ENCODE peak calls at places on chromosomes 4 and X, in nine cellular contexts. P is keratinocyte, C is glutamatergic neuron, G is GM12864, L is HCEC 1CT, A is G401, B is activated T-cell treated with anti-CD3 and anti-CD28 coated beads for 1 hour, S is T follicular helper cell, W is ELF-1. Q is an unnamed sample.

GRCh38 chr4:59772740-59773139 is 1427.4 kb upstream of the ADGRL3 start:
- DNase-seq in W (no peak), S (no peak), G (no peak), L (no peak), A (no peak), C (no peak), B (no peak), P (no peak), Q (no peak)

GRCh38 chrX:129701624-129702069 is 37.1 kb upstream of the XPNPEP2 start:
- DNase-seq in G (no peak), L (no peak), B (no peak), W (no peak), A (peak), C (no peak), P (no peak), S (no peak), Q (no peak)

GRCh38 chrX:119757979-119758681 is at the start of gene SOWAHD:
- DNase-seq in P (no peak), G (no peak), S (peak), A (no peak), B (no peak), L (no peak), C (peak), W (peak), Q (peak)

GRCh38 chrX:130523460-130524394 is 121.9 kb downstream of the RBMX2 start:
- DNase-seq in L (no peak), C (no peak), S (no peak), G (no peak), P (no peak), W (peak), A (peak), B (no peak), Q (peak)

GRCh38 chr4:41882622-41883347 is 52.4 kb upstream of the TMEM33 start:
- DNase-seq in B (peak), L (peak), C (peak), P (no peak), S (peak), A (peak), W (peak), G (no peak), Q (peak)

GRCh38 chrX:74670028-74670427 is 55.6 kb upstream of the RLIM start:
- DNase-seq in B (no peak), P (no peak), C (no peak), G (no peak), S (no peak), W (no peak), A (no peak), L (no peak), Q (no peak)

GRCh38 chr4:188336891-188337290 is 197.7 kb downstream of the TRIML1 start:
- DNase-seq in G (no peak), L (no peak), W (no peak), P (no peak), S (no peak), B (no peak), C (no peak), A (no peak), Q (no peak)

GRCh38 chr4:130233377-130234047 is 1137.6 kb downstream of the C4orf33 start:
- DNase-seq in A (no peak), C (no peak), B (no peak), L (peak), W (no peak), P (no peak), S (no peak), G (no peak), Q (no peak)

GRCh38 chr4:130080872-130081451 is 985.0 kb downstream of the C4orf33 start:
- DNase-seq in P (no peak), W (no peak), S (no peak), A (no peak), B (no peak), C (no peak), G (no peak), L (peak), Q (peak)

GRCh38 chrX:115233497-115234219 is at the start of gene LRCH2:
- DNase-seq in A (peak), G (no peak), P (no peak), C (peak), S (no peak), W (peak), B (no peak), L (no peak), Q (peak)

GRCh38 chr4:1045193-1045594 is 33.8 kb downstream of the FGFRL1 start:
- DNase-seq in A (no peak), G (no peak), S (no peak), C (no peak), B (no peak), P (no peak), L (no peak), W (no peak), Q (no peak)

GRCh38 chrX:101427954-101428353 is 19.9 kb downstream of the HNRNPH2 start:
- DNase-seq in C (no peak), G (no peak), B (no peak), A (no peak), S (no peak), L (no peak), P (no peak), W (no peak), Q (no peak)

GRCh38 chr4:5711479-5712184 is 631 bp downstream of the EVC start:
- DNase-seq in P (no peak), A (no peak), W (peak), L (peak), G (no peak), C (peak), B (no peak), S (no peak), Q (peak)

GRCh38 chr4:99947190-99947578 is 766 bp upstream of the DNAJB14 start:
- DNase-seq in B (no peak), W (no peak), S (no peak), L (no peak), P (no peak), C (no peak), G (no peak), A (no peak), Q (peak)

GRCh38 chr4:113157086-113157857 is 107.8 kb downstream of the ANK2 start:
- DNase-seq in C (no peak), A (no peak), L (peak), P (no peak), B (no peak), G (no peak), W (no peak), S (no peak), Q (peak)

GRCh38 chr4:20433101-20433705 is 181.5 kb downstream of the SLIT2 start:
- DNase-seq in S (no peak), G (no peak), C (no peak), W (no peak), A (no peak), L (no peak), B (no peak), P (no peak), Q (no peak)

GRCh38 chr4:110533940-110534339 is 58.0 kb downstream of the ENPEP start:
- DNase-seq in S (no peak), C (no peak), A (no peak), L (peak), B (no peak), W (peak), G (no peak), P (peak), Q (peak)

GRCh38 chrX:2513120-2513664 is 12.4 kb upstream of the DHRSX start:
- DNase-seq in C (no peak), W (peak), S (no peak), A (no peak), G (no peak), P (no peak), L (no peak), B (no peak), Q (peak)

GRCh38 chr4:124940387-124940786 is 227.9 kb upstream of the ANKRD50 start:
- DNase-seq in G (no peak), S (no peak), A (no peak), W (no peak), P (peak), B (no peak), C (no peak), L (peak), Q (no peak)

GRCh38 chr4:67437974-67438713 is 107.2 kb downstream of the CENPC start:
- DNase-seq in B (no peak), C (no peak), W (no peak), P (no peak), S (no peak), G (no peak), A (no peak), L (peak), Q (no peak)

GRCh38 chr4:56626963-56627362 is 54.1 kb downstream of the HOPX start:
- DNase-seq in S (no peak), C (no peak), P (no peak), W (no peak), G (no peak), L (no peak), B (no peak), A (no peak), Q (no peak)

GRCh38 chr4:185847352-185848078 is 35.5 kb upstream of the SORBS2 start:
- DNase-seq in G (no peak), P (peak), C (no peak), W (peak), L (peak), B (no peak), A (no peak), S (no peak), Q (peak)

GRCh38 chr4:115514675-115515074 is 401.3 kb upstream of the NDST4 start:
- DNase-seq in S (no peak), P (no peak), B (no peak), C (no peak), L (no peak), G (no peak), A (no peak), W (no peak), Q (no peak)

GRCh38 chr4:8251110-8251883 is 18.3 kb upstream of the HTRA3 start:
- DNase-seq in S (no peak), G (no peak), P (no peak), A (no peak), B (no peak), W (no peak), C (no peak), L (no peak), Q (no peak)

GRCh38 chr4:41631538-41631937 is 93.6 kb downstream of the LIMCH1 start:
- DNase-seq in S (no peak), L (no peak), B (no peak), G (no peak), P (no peak), A (no peak), C (no peak), W (no peak), Q (no peak)

GRCh38 chr4:7807351-7807921 is 132.2 kb downstream of the AFAP1 start:
- DNase-seq in G (no peak), L (no peak), C (no peak), A (no peak), P (no peak), S (no peak), W (no peak), B (no peak), Q (no peak)

GRCh38 chr4:168386002-168386401 is 67.5 kb upstream of the DDX60 start:
- DNase-seq in G (no peak), B (no peak), W (no peak), A (no peak), P (no peak), C (no peak), S (no peak), L (no peak), Q (peak)

Q was measured in GM23338.